ENCODE peak calls at places on chromosomes 2 and 18, in six cellular contexts. H, G, S, L, C and V are unnamed samples.

GRCh38 chr18:57003342-57003741 is 143.5 kb upstream of the BOD1L2 start:
- DNase-seq in S (no peak), L (no peak), G (peak; percentile 32), H (no peak), C (no peak), V (no peak)

GRCh38 chr2:44233450-44234128 is 41.7 kb upstream of the SLC3A1 start:
- DNase-seq in L (peak; percentile 44), G (no peak), S (no peak), H (no peak), C (no peak), V (no peak)

GRCh38 chr2:66445781-66446177 is 10.9 kb downstream of the MEIS1 start:
- DNase-seq in H (no peak), G (no peak), L (peak; percentile 38), S (no peak), C (no peak), V (no peak)

GRCh38 chr2:160207271-160207670 is 7.2 kb upstream of the ITGB6 start:
- DNase-seq in S (no peak), G (no peak), H (no peak), L (no peak), C (no peak), V (no peak)

GRCh38 chr2:234691968-234692955 is 195.4 kb upstream of the ARL4C start:
- DNase-seq in H (no peak), L (no peak), C (no peak), G (peak; percentile 95), S (peak; percentile 34), V (no peak)

GRCh38 chr2:200383380-200384110 is 77.1 kb downstream of the SPATS2L start:
- DNase-seq in L (no peak), C (no peak), S (no peak), G (no peak), H (no peak), V (no peak)

GRCh38 chr2:128377071-128377910 is 58.6 kb upstream of the HS6ST1 start:
- DNase-seq in L (no peak), C (peak; percentile 60), G (no peak), H (no peak), S (peak; percentile 44), V (no peak)

GRCh38 chr2:12652723-12653122 is 64.0 kb upstream of the TRIB2 start:
- DNase-seq in L (no peak), C (no peak), G (no peak), S (no peak), H (no peak), V (no peak)

GRCh38 chr18:75408554-75409506 is 18.7 kb downstream of the SMIM21 start:
- DNase-seq in L (peak; percentile 98), S (no peak), C (no peak), H (peak; percentile 16), G (no peak), V (peak; percentile 14)

GRCh38 chr2:160194351-160194750 is 5.7 kb downstream of the ITGB6 start:
- DNase-seq in G (no peak), H (no peak), S (no peak), L (peak; percentile 14), C (no peak), V (no peak)

GRCh38 chr2:134771313-134771801 is 52.6 kb upstream of the TMEM163 start:
- DNase-seq in S (no peak), C (no peak), H (no peak), G (no peak), L (no peak), V (no peak)

GRCh38 chr2:37376421-37377186 is 32.2 kb downstream of the QPCT start:
- DNase-seq in S (no peak), G (no peak), L (peak; percentile 93), C (no peak), H (peak; percentile 29), V (no peak)

GRCh38 chr2:12127639-12128038 is 381.2 kb downstream of the LPIN1 start:
- DNase-seq in C (no peak), H (no peak), L (no peak), G (no peak), S (no peak), V (no peak)

GRCh38 chr18:59055345-59056032 is 84.2 kb upstream of the SEC11C start:
- DNase-seq in G (no peak), L (peak; percentile 5), C (no peak), H (no peak), S (no peak), V (no peak)

GRCh38 chr2:46493241-46493970 is 14.0 kb downstream of the TMEM247 start:
- DNase-seq in L (no peak), G (no peak), C (no peak), S (peak; percentile 6), H (no peak), V (no peak)

GRCh38 chr2:54406031-54406430 is 50.1 kb upstream of the SPTBN1 start:
- DNase-seq in C (no peak), H (no peak), S (no peak), L (no peak), G (no peak), V (no peak)

GRCh38 chr2:119066272-119066804 is 92.2 kb downstream of the C1QL2 start:
- DNase-seq in G (no peak), L (peak; percentile 4), C (no peak), H (no peak), S (no peak), V (no peak)

GRCh38 chr18:61502472-61502871 is 169.2 kb downstream of the CDH20 start:
- DNase-seq in L (peak; percentile 45), S (peak; percentile 54), G (peak; percentile 66), C (no peak), H (no peak), V (peak; percentile 76)

GRCh38 chr2:150107816-150108215 is 379.7 kb downstream of the RND3 start:
- DNase-seq in H (no peak), L (no peak), S (no peak), C (no peak), G (no peak), V (no peak)

GRCh38 chr18:45566025-45566740 is 49.1 kb upstream of the SLC14A2 start:
- DNase-seq in C (peak; percentile 74), H (no peak), S (no peak), L (peak; percentile 94), G (no peak), V (no peak)